ENCODE peak calls at places on chromosomes 13 and 19, in four cellular contexts. C is hepatocyte; O is CD8-positive, alpha-beta T cell; V is CD4-positive, alpha-beta memory T cell. H is an unnamed sample.

GRCh38 chr19:8320564-8321066 is 560 bp downstream of the NDUFA7 start:
- DNase-seq in V (peak), C (peak), O (no peak), H (peak)

GRCh38 chr13:91398413-91399188 is at the start of gene GPC5:
- DNase-seq in O (peak), C (peak), V (peak), H (peak)

GRCh38 chr13:24746618-24747247 is 17.2 kb upstream of the RNF17 start:
- DNase-seq in V (no peak), C (peak), O (no peak), H (no peak)

GRCh38 chr13:67619987-67620386 is 389.9 kb upstream of the PCDH9 start:
- DNase-seq in C (peak), V (no peak), O (no peak), H (no peak)

GRCh38 chr19:17458970-17459369 is 1.8 kb downstream of the NXNL1 start:
- DNase-seq in C (no peak), V (no peak), O (no peak), H (no peak)

GRCh38 chr13:44969858-44970484 is 19.3 kb downstream of the NUFIP1 start:
- DNase-seq in O (no peak), V (peak), C (peak), H (peak)

GRCh38 chr19:13987101-13987890 is 18.8 kb downstream of the RFX1 start:
- DNase-seq in C (no peak), O (no peak), V (no peak), H (no peak)

GRCh38 chr13:27171244-27171829 is at the start of gene USP12:
- DNase-seq in V (no peak), C (peak), O (no peak), H (peak)

GRCh38 chr19:45640849-45641273 is 1.7 kb upstream of the EML2 start:
- DNase-seq in V (no peak), O (no peak), C (peak), H (no peak)

GRCh38 chr19:10102787-10103236 is 334 bp upstream of the ANGPTL6 start:
- DNase-seq in C (no peak), V (no peak), O (no peak), H (no peak)

GRCh38 chr13:96851856-96852255 is 142.4 kb downstream of the OXGR1 start:
- DNase-seq in C (no peak), O (no peak), V (no peak), H (no peak)

GRCh38 chr19:54478677-54479266 is 5.7 kb upstream of the CDC42EP5 start:
- DNase-seq in V (no peak), O (no peak), C (peak), H (peak)

GRCh38 chr13:76387561-76387960 is 498.6 kb downstream of the KCTD12 start:
- DNase-seq in V (no peak), C (no peak), O (no peak), H (no peak)

GRCh38 chr13:48302920-48303330 is 626 bp upstream of the RB1 start:
- DNase-seq in O (no peak), V (no peak), C (no peak), H (peak)

GRCh38 chr19:31905980-31906948 is 439.1 kb upstream of the ZNF507 start:
- DNase-seq in V (no peak), O (no peak), C (peak), H (peak)
- H3K27ac ChIP-seq in V (no peak), O (no peak), C (peak), H (no peak)

GRCh38 chr13:50894042-50894441 is 15.5 kb upstream of the RNASEH2B start:
- DNase-seq in V (no peak), O (no peak), C (no peak), H (peak)

GRCh38 chr13:50894504-50894903 is 15.1 kb upstream of the RNASEH2B start:
- DNase-seq in O (no peak), C (no peak), V (no peak), H (no peak)

GRCh38 chr13:50893211-50893852 is 16.3 kb upstream of the RNASEH2B start:
- DNase-seq in C (no peak), O (peak), V (peak), H (peak)

GRCh38 chr13:50891206-50891605 is 18.4 kb upstream of the RNASEH2B start:
- DNase-seq in O (no peak), V (no peak), C (no peak), H (peak)

DNA sequence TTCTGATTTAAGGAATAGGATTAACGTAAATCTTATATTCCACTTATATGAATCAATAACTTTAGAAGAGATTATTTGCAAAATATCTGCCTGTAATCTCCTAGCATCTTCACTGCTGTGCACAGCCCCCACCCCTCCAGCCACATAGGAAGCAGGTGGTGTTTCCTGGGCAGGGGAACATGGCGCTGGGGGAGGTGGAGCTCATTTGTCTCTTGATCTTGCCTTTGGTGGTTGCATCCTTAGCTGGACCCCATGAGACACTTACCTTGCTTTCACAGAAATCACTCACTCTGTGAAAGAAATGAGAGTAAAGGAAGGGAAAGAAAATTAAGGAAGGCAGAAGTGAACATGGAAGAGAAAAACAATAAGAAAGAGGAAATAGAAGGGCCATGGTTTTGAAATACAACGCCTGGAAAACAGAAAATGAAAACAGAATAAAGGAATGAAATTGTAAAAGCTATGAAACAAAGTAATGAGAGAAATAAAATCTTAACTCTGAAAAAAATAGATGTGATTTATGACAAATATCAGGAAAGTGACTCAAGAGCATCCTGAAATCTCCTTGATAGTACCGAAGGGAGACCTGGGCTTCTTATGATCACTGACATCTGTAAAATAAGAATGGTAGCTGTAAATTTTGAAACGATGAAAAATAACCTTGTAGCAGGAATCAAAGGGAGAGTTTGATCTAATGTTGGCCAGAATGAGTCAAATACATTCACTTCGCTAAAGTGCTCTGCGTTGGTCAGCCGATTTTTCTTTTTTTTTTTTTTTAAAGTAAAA is 17.2 kb upstream of the RNASEH2B start:
- DNase-seq in V (peak), C (no peak), O (peak), H (peak)
- H3K27ac ChIP-seq in V (peak), C (no peak), O (peak), H (peak)

GRCh38 chr19:3304871-3305423 is 61.4 kb upstream of the NFIC start:
- DNase-seq in C (peak), O (peak), V (peak), H (peak)
- H3K27ac ChIP-seq in C (no peak), O (no peak), V (no peak), H (no peak)

GRCh38 chr13:32264407-32264806 is 50.8 kb downstream of the ZAR1L start:
- DNase-seq in C (no peak), V (no peak), O (no peak), H (no peak)
- H3K27ac ChIP-seq in C (no peak), V (no peak), O (no peak), H (no peak)

GRCh38 chr19:22918221-22918620 is 84.8 kb downstream of the ZNF728 start:
- DNase-seq in C (no peak), V (no peak), O (no peak), H (no peak)

GRCh38 chr19:22914646-22915045 is 82.6 kb downstream of the ZNF723 start:
- DNase-seq in C (no peak), O (no peak), V (no peak), H (no peak)

GRCh38 chr19:22919946-22920345 is 83.0 kb downstream of the ZNF728 start:
- DNase-seq in C (no peak), O (no peak), V (no peak), H (peak)
- H3K27ac ChIP-seq in C (no peak), O (no peak), V (no peak), H (no peak)

H was measured in MM.1S.